ENCODE peak calls at places on chromosomes 12 and 14, in six cellular contexts. T, D, N, I, V and C are unnamed samples.

GRCh38 chr12:119804011-119804641 is 73.0 kb downstream of the CIT start:
- DNase-seq in T (peak), D (peak), N (peak), I (peak), V (peak), C (peak)

GRCh38 chr12:49043241-49043640 is 17.4 kb downstream of the KMT2D start:
- DNase-seq in T (no peak), D (no peak), N (no peak), I (no peak), V (no peak), C (no peak)

GRCh38 chr14:23299558-23299957 is 3.1 kb downstream of the PPP1R3E start:
- DNase-seq in T (peak), D (no peak), N (no peak), I (peak), V (no peak), C (no peak)

GRCh38 chr14:75427482-75428229 is at the start of gene JDP2:
- DNase-seq in T (peak), D (peak), N (peak), I (peak), V (peak), C (no peak)

GRCh38 chr12:72274926-72275325 is 2.8 kb downstream of the TRHDE start:
- DNase-seq in T (peak), D (no peak), N (no peak), I (peak), V (no peak), C (no peak)

GRCh38 chr12:52389313-52390207 is 4.1 kb upstream of the KRT84 start:
- DNase-seq in T (no peak), D (no peak), N (peak), I (no peak), V (no peak), C (no peak)

GRCh38 chr14:33930464-33930863 is 20.4 kb downstream of the EGLN3 start:
- DNase-seq in T (no peak), D (no peak), N (no peak), I (no peak), V (no peak), C (no peak)

GRCh38 chr12:27212861-27213260 is 31.2 kb upstream of the STK38L start:
- DNase-seq in T (no peak), D (no peak), N (no peak), I (no peak), V (no peak), C (no peak)

GRCh38 chr12:109527489-109528123 is 45.7 kb downstream of the MMAB start:
- DNase-seq in T (no peak), D (no peak), N (no peak), I (no peak), V (no peak), C (no peak)

GRCh38 chr12:109523071-109523470 is 45.6 kb downstream of the UBE3B start:
- DNase-seq in T (no peak), D (no peak), N (no peak), I (no peak), V (no peak), C (no peak)

GRCh38 chr12:109523504-109523903 is 46.1 kb downstream of the UBE3B start:
- DNase-seq in T (no peak), D (no peak), N (no peak), I (no peak), V (no peak), C (no peak)

GRCh38 chr12:109525279-109525585 is 47.8 kb downstream of the UBE3B start:
- DNase-seq in T (no peak), D (no peak), N (no peak), I (no peak), V (peak), C (no peak)

GRCh38 chr12:109524466-109525278 is 47.2 kb downstream of the UBE3B start:
- DNase-seq in T (no peak), D (peak), N (no peak), I (no peak), V (no peak), C (no peak)
- H4K91ac ChIP-seq in T (no peak), D (peak), N (no peak), I (peak), V (peak), C (no peak)

GRCh38 chr12:131418884-131419283 is 292.0 kb upstream of the SFSWAP start:
- DNase-seq in T (no peak), D (no peak), N (no peak), I (no peak), V (no peak), C (no peak)

GRCh38 chr12:131413471-131413870 is 297.4 kb upstream of the SFSWAP start:
- DNase-seq in T (no peak), D (no peak), N (no peak), I (no peak), V (no peak), C (no peak)

GRCh38 chr12:131413006-131413405 is 297.9 kb upstream of the SFSWAP start:
- DNase-seq in T (no peak), D (no peak), N (no peak), I (no peak), V (no peak), C (no peak)

GRCh38 chr12:131421506-131422184 is 289.2 kb upstream of the SFSWAP start:
- DNase-seq in T (no peak), D (no peak), N (no peak), I (no peak), V (no peak), C (no peak)

GRCh38 chr12:131415781-131416180 is 295.1 kb upstream of the SFSWAP start:
- DNase-seq in T (no peak), D (no peak), N (peak), I (no peak), V (no peak), C (no peak)
- H4K91ac ChIP-seq in T (no peak), D (no peak), N (no peak), I (no peak), V (no peak), C (no peak)

GRCh38 chr14:50013198-50013918 is 103.0 kb downstream of the VCPKMT start:
- DNase-seq in T (no peak), D (no peak), N (no peak), I (no peak), V (peak), C (no peak)

GRCh38 chr14:50014809-50015208 is 101.6 kb downstream of the VCPKMT start:
- DNase-seq in T (no peak), D (no peak), N (no peak), I (no peak), V (no peak), C (no peak)

GRCh38 chr14:50012644-50013043 is 103.7 kb downstream of the VCPKMT start:
- DNase-seq in T (peak), D (no peak), N (no peak), I (no peak), V (no peak), C (no peak)

GRCh38 chr14:50015708-50016107 is 100.7 kb downstream of the VCPKMT start:
- DNase-seq in T (no peak), D (no peak), N (no peak), I (no peak), V (no peak), C (no peak)

DNA sequence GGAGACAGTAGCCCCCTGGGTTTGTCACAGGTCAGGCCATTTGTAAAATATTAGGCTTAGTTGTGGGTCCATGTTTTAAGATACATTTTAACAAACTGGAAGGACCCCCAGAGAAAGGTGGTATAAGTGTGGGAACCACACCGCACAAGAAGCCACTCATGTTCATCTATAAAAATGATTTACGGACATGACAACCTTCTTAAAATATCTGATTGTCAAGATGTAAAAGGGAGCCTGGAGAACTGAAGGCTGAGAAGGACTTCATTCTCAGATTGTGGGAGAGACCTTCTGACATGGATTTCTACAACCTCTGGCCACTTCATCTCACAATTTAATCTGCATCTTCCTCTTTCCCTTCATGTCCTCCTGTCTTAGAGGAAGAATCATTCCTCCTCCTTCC is 102.4 kb downstream of the VCPKMT start:
- DNase-seq in T (no peak), D (no peak), N (no peak), I (no peak), V (no peak), C (no peak)
- H4K91ac ChIP-seq in T (no peak), D (no peak), N (no peak), I (no peak), V (peak), C (no peak)

GRCh38 chr12:54879579-54879978 is 25.3 kb downstream of the MUCL1 start:
- DNase-seq in T (no peak), D (no peak), N (no peak), I (no peak), V (no peak), C (no peak)

GRCh38 chr12:54882074-54882473 is 27.8 kb downstream of the MUCL1 start:
- DNase-seq in T (no peak), D (no peak), N (no peak), I (no peak), V (no peak), C (no peak)

GRCh38 chr12:54879132-54879531 is 24.8 kb downstream of the MUCL1 start:
- DNase-seq in T (peak), D (no peak), N (no peak), I (no peak), V (no peak), C (no peak)
- H4K91ac ChIP-seq in T (no peak), D (no peak), N (no peak), I (no peak), V (no peak), C (no peak)

DNA sequence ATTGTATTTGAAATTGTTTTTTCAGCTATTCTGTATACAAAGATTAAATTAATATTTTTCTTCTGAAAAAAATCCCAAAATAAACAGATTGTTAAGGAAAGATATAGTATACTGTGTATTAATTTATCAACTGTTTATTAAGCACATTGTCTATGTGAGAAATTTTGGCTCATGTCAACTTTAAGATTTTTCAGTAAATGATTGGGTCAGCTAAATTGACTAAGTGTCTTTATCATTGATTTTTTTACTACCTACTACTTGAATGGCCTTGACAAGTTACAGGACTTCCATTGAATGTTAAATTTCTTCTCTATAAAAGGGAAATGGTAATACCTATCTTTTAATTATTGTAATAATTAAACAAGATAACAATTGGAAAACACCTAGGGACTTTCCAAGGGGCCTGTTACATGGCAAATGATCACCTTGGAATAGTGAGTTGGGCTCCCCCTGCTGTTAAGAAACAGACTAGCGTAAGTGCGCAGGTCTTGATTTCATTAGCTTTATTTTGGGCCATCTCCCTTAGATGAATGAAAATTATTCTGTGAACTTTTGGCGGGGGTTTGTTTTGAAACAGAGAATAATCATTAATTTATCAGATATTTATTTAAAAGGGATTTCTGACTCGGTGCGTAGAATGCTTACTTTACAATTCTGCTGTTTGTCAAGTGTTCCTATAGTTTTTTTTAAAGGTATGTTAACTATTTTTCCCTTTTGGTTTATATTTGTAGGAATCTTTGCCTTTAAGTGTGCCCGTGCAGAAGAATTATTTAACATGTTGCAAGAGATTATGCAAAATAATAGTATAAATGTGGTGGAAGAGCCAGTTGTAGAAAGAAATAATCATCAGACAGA is 14.5 kb upstream of the CCT2 start:
- DNase-seq in T (peak), D (peak), N (no peak), I (peak), V (peak), C (no peak)
- H4K91ac ChIP-seq in T (no peak), D (no peak), N (no peak), I (no peak), V (no peak), C (no peak)

GRCh38 chr14:85391892-85392291 is 138.1 kb upstream of the FLRT2 start:
- DNase-seq in T (no peak), D (no peak), N (no peak), I (no peak), V (no peak), C (no peak)

GRCh38 chr14:85387181-85387580 is 142.8 kb upstream of the FLRT2 start:
- DNase-seq in T (no peak), D (no peak), N (no peak), I (no peak), V (no peak), C (no peak)

DNA sequence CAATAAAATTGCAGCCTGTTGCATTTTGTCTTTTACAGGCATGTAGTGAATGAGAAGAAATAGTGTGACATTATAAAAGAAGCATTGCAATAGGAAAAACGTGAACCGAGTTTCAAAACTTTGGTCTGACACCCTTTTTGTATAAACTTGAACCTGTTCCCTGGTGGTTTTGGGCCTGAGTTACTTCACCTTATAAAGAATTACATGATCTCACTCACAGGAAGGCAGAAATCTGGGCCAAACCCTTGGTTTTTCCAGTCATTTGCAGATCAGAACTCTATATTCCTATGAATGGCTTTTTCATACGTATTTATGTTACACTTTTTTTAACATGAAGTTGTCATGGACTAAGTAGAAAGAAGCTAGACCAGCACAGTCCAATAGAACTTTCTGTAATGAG is 138.5 kb upstream of the FLRT2 start:
- DNase-seq in T (no peak), D (no peak), N (no peak), I (no peak), V (no peak), C (no peak)
- H4K91ac ChIP-seq in T (no peak), D (no peak), N (no peak), I (no peak), V (no peak), C (no peak)

GRCh38 chr14:102593841-102594170 is 1.4 kb downstream of the RCOR1 start:
- DNase-seq in T (no peak), D (no peak), N (no peak), I (no peak), V (no peak), C (no peak)
- H4K91ac ChIP-seq in T (no peak), D (no peak), N (no peak), I (no peak), V (no peak), C (no peak)